ENCODE peak calls at places on chromosome 16, in nine cellular contexts. J is GM23248, B is OCI-LY7, S is hepatocyte, X is SK-N-SH, N is MM.1S, L is HCT116, U is PC-3, E is GM23338. R is an unnamed sample.

GRCh38 chr16:79768594-79768993 is 168.1 kb upstream of the MAF start:
- DNase-seq in J (peak), N (no peak), U (no peak), X (no peak), L (no peak), S (no peak), B (no peak), E (no peak), R (peak)

GRCh38 chr16:685967-686366 is 1.8 kb upstream of the JMJD8 start:
- DNase-seq in L (no peak), E (peak), J (peak), X (peak), S (peak), B (no peak), N (no peak), U (peak), R (peak)

GRCh38 chr16:73064227-73064995 is 16.5 kb upstream of the ZFHX3 start:
- DNase-seq in S (no peak), L (no peak), B (no peak), E (peak), N (no peak), X (peak), J (peak), U (no peak), R (no peak)

GRCh38 chr16:65667013-65667578 is 545.2 kb upstream of the CDH11 start:
- DNase-seq in J (peak), S (peak), B (peak), U (peak), L (no peak), X (no peak), N (no peak), E (peak), R (peak)

GRCh38 chr16:81625544-81626152 is 153.4 kb upstream of the PLCG2 start:
- DNase-seq in U (peak), E (no peak), N (no peak), X (no peak), S (no peak), B (no peak), J (peak), L (no peak), R (no peak)

GRCh38 chr16:2256531-2257140 is 5.2 kb upstream of the ECI1 start:
- DNase-seq in N (no peak), S (no peak), B (no peak), L (no peak), J (no peak), E (no peak), X (no peak), U (no peak), R (no peak)

GRCh38 chr16:908526-909155 is 62.1 kb downstream of the LMF1 start:
- DNase-seq in B (no peak), X (no peak), L (no peak), E (no peak), S (no peak), U (no peak), N (no peak), J (no peak), R (no peak)

GRCh38 chr16:27473101-27473900 is 71.3 kb downstream of the IL21R start:
- DNase-seq in B (no peak), L (no peak), J (no peak), U (no peak), E (no peak), N (no peak), X (no peak), S (no peak), R (no peak)

GRCh38 chr16:67198238-67198734 is 645 bp upstream of the ELMO3 start:
- DNase-seq in S (no peak), E (peak), B (peak), J (peak), U (peak), L (peak), N (no peak), X (peak), R (peak)

GRCh38 chr16:30948956-30949654 is at the start of gene ORAI3:
- DNase-seq in L (no peak), X (peak), E (peak), N (peak), J (peak), S (peak), U (peak), B (peak), R (peak)

GRCh38 chr16:23950291-23950894 is 114.6 kb downstream of the PRKCB start:
- DNase-seq in N (no peak), B (no peak), L (no peak), U (no peak), X (no peak), J (no peak), E (no peak), S (no peak), R (no peak)

GRCh38 chr16:11164482-11165270 is 91.3 kb downstream of the SOCS1 start:
- DNase-seq in S (no peak), X (no peak), E (peak), U (no peak), N (no peak), J (no peak), B (no peak), L (no peak), R (peak)

GRCh38 chr16:66690106-66690847 is 6.3 kb downstream of the CMTM4 start:
- DNase-seq in X (no peak), S (no peak), B (no peak), J (no peak), E (no peak), L (no peak), U (no peak), N (no peak), R (no peak)

GRCh38 chr16:66741971-66742396 is 9.4 kb downstream of the DYNC1LI2 start:
- DNase-seq in S (no peak), L (no peak), X (no peak), N (no peak), J (peak), U (no peak), B (no peak), E (no peak), R (no peak)

GRCh38 chr16:79257958-79258490 is 342.5 kb downstream of the MAF start:
- DNase-seq in B (no peak), U (no peak), L (no peak), J (no peak), S (no peak), E (no peak), N (no peak), X (no peak), R (no peak)

GRCh38 chr16:83212301-83212841 is 585.6 kb downstream of the CDH13 start:
- DNase-seq in L (no peak), U (no peak), N (peak), X (no peak), E (no peak), S (no peak), J (no peak), B (peak), R (no peak)

GRCh38 chr16:9840761-9841665 is 341.2 kb downstream of the GRIN2A start:
- DNase-seq in L (no peak), J (no peak), E (peak), S (no peak), U (no peak), X (no peak), B (no peak), N (no peak), R (no peak)

GRCh38 chr16:51755039-51755501 is 604.0 kb upstream of the SALL1 start:
- DNase-seq in E (peak), X (no peak), U (no peak), S (no peak), L (no peak), B (no peak), N (no peak), J (no peak), R (peak)

GRCh38 chr16:81623365-81624102 is 155.6 kb upstream of the PLCG2 start:
- DNase-seq in E (peak), N (peak), B (peak), U (peak), S (peak), J (peak), L (peak), X (peak), R (peak)

GRCh38 chr16:50718761-50719400 is 23.0 kb upstream of the CYLD start:
- DNase-seq in X (no peak), E (no peak), J (no peak), S (no peak), U (peak), L (no peak), N (no peak), B (no peak), R (no peak)

GRCh38 chr16:88695753-88696152 is 9.4 kb upstream of the SNAI3 start:
- DNase-seq in L (no peak), B (no peak), S (no peak), J (no peak), N (no peak), X (no peak), E (no peak), U (no peak), R (no peak)

GRCh38 chr16:81061855-81062608 is 15.0 kb downstream of the C16orf46 start:
- DNase-seq in J (no peak), X (no peak), U (no peak), E (no peak), S (no peak), L (no peak), N (no peak), B (no peak), R (no peak)

GRCh38 chr16:1287982-1288670 is 21.3 kb upstream of the UBE2I start:
- DNase-seq in N (no peak), L (no peak), S (no peak), J (peak), U (peak), X (no peak), E (no peak), B (no peak), R (no peak)

GRCh38 chr16:58464916-58465731 is 34.8 kb upstream of the NDRG4 start:
- DNase-seq in L (no peak), S (no peak), J (no peak), E (peak), N (no peak), U (no peak), B (no peak), X (peak), R (peak)

GRCh38 chr16:57591086-57591869 is 37.2 kb upstream of the ADGRG1 start:
- DNase-seq in U (peak), X (peak), N (peak), E (peak), J (peak), B (peak), S (peak), L (peak), R (peak)

GRCh38 chr16:2388875-2389433 is 40.3 kb upstream of the CCNF start:
- DNase-seq in B (no peak), E (no peak), J (peak), N (no peak), S (no peak), X (no peak), U (peak), L (no peak), R (no peak)

GRCh38 chr16:21603920-21604319 is 4.5 kb downstream of the METTL9 start:
- DNase-seq in S (peak), B (no peak), X (peak), L (no peak), E (no peak), N (no peak), J (peak), U (no peak), R (peak)

GRCh38 chr16:49469323-49469670 is 95.7 kb downstream of the C16orf78 start:
- DNase-seq in B (no peak), E (no peak), X (no peak), L (no peak), J (no peak), S (no peak), U (no peak), N (no peak), R (no peak)

GRCh38 chr16:49468611-49469322 is 95.2 kb downstream of the C16orf78 start:
- DNase-seq in L (no peak), X (no peak), E (no peak), S (no peak), N (no peak), B (peak), J (no peak), U (no peak), R (no peak)

GRCh38 chr16:49470550-49470949 is 96.9 kb downstream of the C16orf78 start:
- DNase-seq in J (no peak), U (no peak), N (no peak), S (no peak), X (no peak), B (no peak), E (no peak), L (no peak), R (no peak)

GRCh38 chr16:49471038-49471727 is 97.6 kb downstream of the C16orf78 start:
- DNase-seq in J (no peak), U (no peak), X (no peak), E (no peak), L (no peak), N (no peak), B (no peak), S (no peak), R (no peak)

GRCh38 chr16:49469930-49470451 is 96.4 kb downstream of the C16orf78 start:
- DNase-seq in B (no peak), N (no peak), L (no peak), J (no peak), E (no peak), S (no peak), U (no peak), X (no peak), R (no peak)
- TF ChIP-seq EZH2phosphoT487 in B (no peak), N (no peak), L (no peak), J (no peak), E (no peak), S (no peak), U (no peak), X (no peak), R (no peak)

GRCh38 chr16:7025616-7026190 is 306.9 kb upstream of the RBFOX1 start:
- DNase-seq in U (peak), X (peak), E (peak), N (peak), S (peak), L (no peak), J (peak), B (peak), R (peak)
- TF ChIP-seq EZH2phosphoT487 in U (no peak), X (no peak), E (no peak), N (no peak), S (no peak), L (no peak), J (no peak), B (no peak), R (no peak)

GRCh38 chr16:64370112-64370511 is 751.8 kb downstream of the CDH11 start:
- DNase-seq in E (no peak), X (no peak), S (no peak), N (no peak), U (no peak), L (no peak), J (no peak), B (no peak), R (no peak)
- TF ChIP-seq EZH2phosphoT487 in E (no peak), X (no peak), S (no peak), N (no peak), U (no peak), L (no peak), J (no peak), B (no peak), R (no peak)

GRCh38 chr16:85515830-85516397 is 97.2 kb upstream of the GSE1 start:
- DNase-seq in E (no peak), L (no peak), J (peak), U (no peak), X (peak), B (no peak), S (peak), N (no peak), R (no peak)

GRCh38 chr16:85513649-85514048 is 99.5 kb upstream of the GSE1 start:
- DNase-seq in U (no peak), S (no peak), N (no peak), X (no peak), B (no peak), J (no peak), E (no peak), L (no peak), R (peak)

GRCh38 chr16:85515319-85515745 is 97.8 kb upstream of the GSE1 start:
- DNase-seq in X (peak), N (no peak), U (no peak), E (no peak), L (no peak), J (no peak), B (no peak), S (no peak), R (no peak)

GRCh38 chr16:85514295-85514600 is 98.9 kb upstream of the GSE1 start:
- DNase-seq in X (no peak), U (peak), L (no peak), B (no peak), N (no peak), S (no peak), J (no peak), E (no peak), R (no peak)

GRCh38 chr16:85514601-85515318 is 98.4 kb upstream of the GSE1 start:
- DNase-seq in J (peak), E (peak), N (no peak), X (peak), B (no peak), L (peak), U (peak), S (peak), R (peak)
- TF ChIP-seq EZH2phosphoT487 in J (no peak), E (no peak), N (no peak), X (no peak), B (no peak), L (no peak), U (no peak), S (no peak), R (no peak)

GRCh38 chr16:53094013-53094630 is 39.3 kb downstream of the CHD9 start:
- DNase-seq in X (no peak), U (peak), E (no peak), S (peak), J (no peak), L (no peak), B (peak), N (peak), R (no peak)
- TF ChIP-seq EZH2phosphoT487 in X (no peak), U (no peak), E (no peak), S (no peak), J (no peak), L (no peak), B (no peak), N (no peak), R (no peak)

DNA sequence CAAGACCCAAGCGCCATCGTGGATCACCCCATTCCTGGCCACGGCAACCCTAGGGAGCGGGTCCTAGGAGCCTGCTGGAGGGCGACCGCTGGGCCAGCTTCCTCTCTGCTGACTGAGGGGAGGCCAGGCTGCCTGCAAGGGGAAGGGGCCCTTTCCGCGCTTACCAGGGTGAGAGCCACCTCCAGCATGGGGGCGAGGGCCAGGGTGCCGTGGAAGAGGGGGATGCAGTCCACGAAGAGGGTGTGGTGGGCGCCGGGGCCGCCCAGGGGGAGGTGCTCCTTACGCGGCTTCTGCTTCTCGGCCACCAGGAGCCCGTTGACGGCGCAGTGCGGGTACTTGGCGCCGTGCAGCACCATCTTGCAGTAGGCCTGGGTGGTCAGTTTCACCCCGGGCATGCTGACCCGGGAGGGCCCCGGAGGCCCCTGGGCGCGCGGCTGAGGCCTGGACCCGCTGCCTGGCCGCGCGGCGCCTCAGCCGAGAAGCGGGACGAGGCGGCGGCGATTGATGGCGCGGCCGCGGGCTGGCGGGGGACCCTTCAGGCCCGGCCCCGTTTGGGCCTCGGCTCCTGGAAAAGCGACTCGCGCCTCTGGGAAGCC is 345 bp downstream of the EMC8 start:
- DNase-seq in J (peak), L (no peak), X (peak), U (no peak), N (no peak), B (peak), S (peak), E (peak), R (no peak)
- TF ChIP-seq EZH2phosphoT487 in J (no peak), L (no peak), X (no peak), U (no peak), N (no peak), B (no peak), S (no peak), E (no peak), R (no peak)